ENCODE peak calls at places on chromosome 17, in four cellular contexts. U, V, M and Q are unnamed samples.
A peak's percentile ranks its signal among the peaks of the same experiment; 100 is the strongest.

GRCh38 chr17:18138065-18138749 is 29.7 kb downstream of the MYO15A start:
- DNase-seq in U (no peak), V (no peak), M (no peak), Q (no peak)

GRCh38 chr17:74601944-74602572 is 10.0 kb upstream of the CD300LD start:
- DNase-seq in U (no peak), V (no peak), M (peak; percentile 69), Q (no peak)

GRCh38 chr17:63854709-63855108 is 12.2 kb upstream of the SMARCD2 start:
- DNase-seq in U (no peak), V (no peak), M (no peak), Q (no peak)

GRCh38 chr17:15894258-15894657 is 50.7 kb upstream of the ADORA2B start:
- DNase-seq in U (no peak), V (no peak), M (no peak), Q (no peak)

GRCh38 chr17:39222866-39223834 is 2.6 kb downstream of the STAC2 start:
- DNase-seq in U (no peak), V (no peak), M (no peak), Q (no peak)

GRCh38 chr17:58631523-58632323 is 60.1 kb downstream of the TEX14 start:
- DNase-seq in U (peak; percentile 95), V (peak; percentile 94), M (peak; percentile 85), Q (peak; percentile 93)

GRCh38 chr17:8220783-8221662 is 10.6 kb upstream of the AURKB start:
- DNase-seq in U (peak; percentile 94), V (peak; percentile 93), M (peak; percentile 50), Q (peak; percentile 90)

GRCh38 chr17:63610854-63611253 is 10.2 kb downstream of the TACO1 start:
- DNase-seq in U (no peak), V (no peak), M (no peak), Q (no peak)

GRCh38 chr17:41785091-41785875 is 1.2 kb downstream of the JUP start:
- DNase-seq in U (no peak), V (peak; percentile 51), M (peak; percentile 36), Q (no peak)

GRCh38 chr17:5759501-5759925 is 175.2 kb upstream of the NLRP1 start:
- DNase-seq in U (no peak), V (no peak), M (no peak), Q (no peak)

GRCh38 chr17:77011173-77012011 is 129.4 kb upstream of the SEC14L1 start:
- DNase-seq in U (no peak), V (no peak), M (no peak), Q (no peak)

GRCh38 chr17:48426019-48426418 is 4.0 kb downstream of the SKAP1 start:
- DNase-seq in U (no peak), V (no peak), M (no peak), Q (no peak)

GRCh38 chr17:1026599-1026975 is 29.7 kb downstream of the TIMM22 start:
- DNase-seq in U (no peak), V (no peak), M (no peak), Q (no peak)

DNA sequence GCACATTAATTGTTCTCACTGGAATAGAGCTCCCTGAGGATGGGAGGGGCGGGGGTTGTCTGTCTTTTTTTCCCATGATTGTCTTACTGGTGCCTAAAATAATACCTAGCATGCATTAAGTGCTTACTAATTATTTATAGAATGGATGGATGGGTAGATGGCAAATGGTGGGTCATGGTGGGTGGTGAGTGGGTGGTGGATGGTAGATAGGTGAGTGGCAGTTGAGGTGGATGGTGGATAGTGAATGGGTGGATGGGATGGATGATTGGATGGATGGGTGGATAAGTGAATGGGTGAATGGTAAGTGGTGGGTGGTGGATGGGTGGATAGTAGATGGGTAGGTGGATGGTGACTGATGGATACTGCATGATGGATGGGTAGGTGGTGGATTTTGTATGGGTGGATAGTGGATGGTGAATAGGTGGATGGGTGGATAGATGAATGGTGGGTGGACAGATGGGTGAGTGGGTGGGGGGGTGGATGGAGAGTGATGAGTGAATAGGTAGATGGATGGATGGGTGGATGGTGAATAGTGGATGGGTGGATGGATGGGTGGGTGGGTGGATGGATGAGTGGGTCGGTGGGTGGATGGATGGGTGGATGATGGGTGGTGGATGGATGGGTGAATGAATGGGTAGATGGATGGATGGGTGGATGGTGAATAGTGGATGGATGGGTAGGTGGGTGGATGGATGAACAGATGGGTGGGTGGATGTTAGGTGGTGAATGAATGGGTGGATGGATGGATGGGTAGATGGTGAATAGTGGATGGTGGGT is 51.6 kb downstream of the RBFOX3 start:
- DNase-seq in U (no peak), V (no peak), M (no peak), Q (no peak)
- TF ChIP-seq EP300 in U (no peak), V (no peak), M (no peak), Q (no peak)

GRCh38 chr17:66459811-66460270 is 157.4 kb downstream of the PRKCA start:
- DNase-seq in U (no peak), V (peak; percentile 68), M (no peak), Q (no peak)
- TF ChIP-seq EP300 in U (no peak), V (no peak), M (no peak), Q (no peak)

GRCh38 chr17:50661795-50662391 is 27.2 kb downstream of the ABCC3 start:
- DNase-seq in U (no peak), V (no peak), M (peak; percentile 69), Q (no peak)
- TF ChIP-seq EP300 in U (no peak), V (no peak), M (peak; percentile 86), Q (no peak)

GRCh38 chr17:7056386-7056785 is 12.5 kb upstream of the SLC16A11 start:
- DNase-seq in U (no peak), V (no peak), M (no peak), Q (no peak)
- TF ChIP-seq EP300 in U (no peak), V (no peak), M (no peak), Q (no peak)

GRCh38 chr17:82112866-82113390 is 14.9 kb upstream of the FASN start:
- DNase-seq in U (no peak), V (no peak), M (no peak), Q (no peak)
- TF ChIP-seq EP300 in U (no peak), V (no peak), M (no peak), Q (no peak)

DNA sequence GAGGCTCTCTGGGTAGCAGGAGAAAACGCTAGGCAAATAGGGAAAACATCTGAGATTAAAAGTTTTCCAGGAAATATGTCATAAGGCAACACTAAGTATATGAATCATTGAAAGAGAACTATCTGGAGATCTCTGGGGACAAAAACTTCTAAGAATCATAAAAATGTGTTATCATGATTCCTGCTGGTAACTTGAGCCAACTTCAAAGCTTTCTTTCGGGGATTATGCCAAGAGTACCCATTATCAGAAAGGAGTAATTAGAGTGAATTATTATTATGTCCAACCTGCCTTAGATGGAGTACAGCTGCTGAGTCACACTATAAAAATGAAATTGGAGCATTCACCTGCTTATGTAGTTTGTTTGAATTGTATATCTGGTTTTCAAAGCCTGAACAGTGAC is 488.5 kb upstream of the SOX9 start:
- DNase-seq in U (no peak), V (no peak), M (no peak), Q (no peak)
- TF ChIP-seq EP300 in U (no peak), V (no peak), M (no peak), Q (no peak)

DNA sequence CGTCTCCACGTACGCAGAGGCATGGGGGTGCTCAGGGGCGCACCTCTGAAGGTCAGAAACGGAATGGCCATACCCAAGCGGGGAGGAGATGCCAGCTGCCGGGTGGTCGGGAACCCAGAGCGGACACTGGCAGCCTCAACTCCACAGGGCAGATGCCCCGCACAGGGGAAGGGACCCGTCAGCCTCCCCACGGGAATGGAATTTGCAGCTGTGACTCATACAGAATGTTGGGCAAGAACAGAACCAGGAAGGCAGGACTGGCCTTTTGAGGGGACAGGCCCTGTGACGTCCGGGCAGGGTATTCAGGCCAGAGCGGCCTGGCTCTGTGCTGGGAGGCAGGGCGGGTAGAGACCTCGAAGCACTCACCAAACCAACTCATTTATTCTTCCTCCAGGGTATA is 7.5 kb downstream of the TK1 start:
- DNase-seq in U (peak; percentile 69), V (peak; percentile 36), M (no peak), Q (no peak)
- TF ChIP-seq EP300 in U (no peak), V (no peak), M (no peak), Q (no peak)

GRCh38 chr17:9256944-9257629 is 235.8 kb downstream of the NTN1 start:
- DNase-seq in U (no peak), V (no peak), M (no peak), Q (no peak)
- TF ChIP-seq EP300 in U (no peak), V (no peak), M (no peak), Q (no peak)